ENCODE peak calls at places on chromosomes 13 and 19, in six cellular contexts. S is nephron progenitor cell, Y is sciatic nerve, R is C1 segment of cervical spinal cord, O is tibial artery, P is neural crest cell. K is an unnamed sample.

GRCh38 chr19:30593358-30593757 is 221.2 kb downstream of the ZNF536 start:
- DNase-seq in S (no peak), Y (no peak), R (no peak), O (no peak), P (no peak), K (no peak)

GRCh38 chr19:42683917-42684513 is 56.3 kb downstream of the PSG3 start:
- DNase-seq in S (peak), Y (no peak), R (no peak), O (no peak), P (peak), K (peak)

GRCh38 chr13:98313938-98314292 is 136.8 kb upstream of the RNF113B start:
- DNase-seq in S (no peak), Y (peak), R (no peak), O (no peak), P (no peak), K (no peak)

GRCh38 chr13:25232937-25233515 is 54.3 kb downstream of the MTMR6 start:
- DNase-seq in S (no peak), Y (no peak), R (no peak), O (no peak), P (no peak), K (no peak)

GRCh38 chr13:93963266-93964131 is 516.0 kb downstream of the DCT start:
- DNase-seq in S (no peak), Y (no peak), R (no peak), O (no peak), P (no peak), K (no peak)

GRCh38 chr13:26198116-26198515 is 24.0 kb downstream of the RNF6 start:
- DNase-seq in S (no peak), Y (no peak), R (no peak), O (no peak), P (no peak), K (no peak)

GRCh38 chr19:49613374-49613773 is 22.4 kb downstream of the PRR12 start:
- DNase-seq in S (no peak), Y (no peak), R (no peak), O (no peak), P (no peak), K (no peak)

GRCh38 chr13:59950201-59950730 is 213.5 kb downstream of the DIAPH3 start:
- DNase-seq in S (no peak), Y (no peak), R (no peak), O (no peak), P (no peak), K (no peak)

GRCh38 chr13:100234524-100235136 is 145.7 kb downstream of the PCCA start:
- DNase-seq in S (no peak), Y (no peak), R (no peak), O (no peak), P (no peak), K (no peak)

GRCh38 chr13:48782429-48782840 is 128.7 kb downstream of the CYSLTR2 start:
- DNase-seq in S (no peak), Y (no peak), R (no peak), O (no peak), P (no peak), K (no peak)

GRCh38 chr19:45886427-45887310 is 728 bp upstream of the IRF2BP1 start:
- DNase-seq in S (peak), Y (peak), R (peak), O (peak), P (peak), K (peak)

GRCh38 chr13:39201075-39201630 is 162.9 kb downstream of the NHLRC3 start:
- DNase-seq in S (no peak), Y (no peak), R (no peak), O (no peak), P (no peak), K (no peak)

GRCh38 chr19:3573162-3573857 is 566 bp downstream of the HMG20B start:
- DNase-seq in S (peak), Y (peak), R (no peak), O (peak), P (no peak), K (no peak)

GRCh38 chr19:13619203-13619632 is 112.9 kb upstream of the CACNA1A start:
- DNase-seq in S (no peak), Y (no peak), R (no peak), O (no peak), P (no peak), K (no peak)

GRCh38 chr13:41188584-41188983 is 5.8 kb downstream of the KBTBD7 start:
- DNase-seq in S (no peak), Y (no peak), R (no peak), O (no peak), P (no peak), K (no peak)

GRCh38 chr19:54882758-54883157 is 8.7 kb downstream of the FCAR start:
- DNase-seq in S (no peak), Y (no peak), R (no peak), O (no peak), P (no peak), K (peak)

GRCh38 chr13:95403349-95404140 is 102.3 kb upstream of the ABCC4 start:
- DNase-seq in S (peak), Y (no peak), R (peak), O (no peak), P (peak), K (no peak)

GRCh38 chr13:29750178-29750530 is 100.3 kb downstream of the UBL3 start:
- DNase-seq in S (no peak), Y (no peak), R (no peak), O (no peak), P (no peak), K (no peak)

GRCh38 chr19:2512523-2513431 is 36.9 kb downstream of the GADD45B start:
- DNase-seq in S (no peak), Y (no peak), R (no peak), O (no peak), P (no peak), K (no peak)